ENCODE peak calls at places on chromosomes 2 and 18, in seven cellular contexts. S is body of pancreas, G is breast epithelium, U is A549, F is ovary, A is stomach, P is erythroblast. J is an unnamed sample.

GRCh38 chr18:33146009-33146408 is 294.5 kb downstream of the CCDC178 start:
- DNase-seq in S (no peak), G (no peak), U (no peak), F (no peak), A (no peak), P (no peak), J (no peak)

GRCh38 chr18:58207520-58208152 is 163.6 kb downstream of the NEDD4L start:
- DNase-seq in S (no peak), G (no peak), U (no peak), F (no peak), A (no peak), P (no peak), J (no peak)

GRCh38 chr2:64643838-64644219 is 9.9 kb downstream of the SERTAD2 start:
- DNase-seq in S (no peak), G (no peak), U (no peak), F (no peak), A (no peak), P (no peak), J (no peak)

GRCh38 chr2:186675380-186675779 is 18.5 kb upstream of the FAM171B start:
- DNase-seq in S (no peak), G (no peak), U (no peak), F (no peak), A (no peak), P (no peak), J (no peak)

GRCh38 chr2:181371782-181372292 is 85.3 kb upstream of the ITGA4 start:
- DNase-seq in S (no peak), G (no peak), U (no peak), F (no peak), A (no peak), P (no peak), J (no peak)

GRCh38 chr2:21148718-21149117 is 24.9 kb downstream of the TDRD15 start:
- DNase-seq in S (no peak), G (no peak), U (no peak), F (no peak), A (no peak), P (no peak), J (no peak)

GRCh38 chr18:13565228-13565627 is 161.1 kb downstream of the FAM210A start:
- DNase-seq in S (no peak), G (no peak), U (no peak), F (no peak), A (no peak), P (no peak), J (no peak)

GRCh38 chr2:162839419-162839818 is 852 bp upstream of the KCNH7 start:
- DNase-seq in S (peak; percentile 9), G (no peak), U (no peak), F (no peak), A (no peak), P (no peak), J (no peak)

GRCh38 chr2:86314125-86314524 is 23.3 kb downstream of the REEP1 start:
- DNase-seq in S (no peak), G (no peak), U (no peak), F (no peak), A (peak; percentile 5), P (no peak), J (no peak)

GRCh38 chr2:225076125-225076524 is 33.9 kb upstream of the DOCK10 start:
- DNase-seq in S (no peak), G (no peak), U (no peak), F (no peak), A (no peak), P (no peak), J (no peak)

GRCh38 chr2:107712857-107713256 is 113.8 kb upstream of the RGPD4 start:
- DNase-seq in S (no peak), G (no peak), U (no peak), F (no peak), A (no peak), P (no peak), J (no peak)

GRCh38 chr2:36322108-36322507 is 33.5 kb upstream of the CRIM1 start:
- DNase-seq in S (no peak), G (no peak), U (no peak), F (no peak), A (no peak), P (no peak), J (no peak)

GRCh38 chr18:49249523-49249922 is 210.9 kb downstream of the DYM start:
- DNase-seq in S (no peak), G (no peak), U (no peak), F (no peak), A (no peak), P (no peak), J (no peak)

GRCh38 chr18:24757134-24757533 is 296.7 kb downstream of the HRH4 start:
- DNase-seq in S (no peak), G (no peak), U (no peak), F (no peak), A (no peak), P (no peak), J (no peak)

GRCh38 chr2:175019566-175020327 is 14.6 kb upstream of the CHN1 start:
- DNase-seq in S (no peak), G (no peak), U (no peak), F (no peak), A (no peak), P (no peak), J (no peak)

GRCh38 chr2:109531896-109532727 is 81.7 kb downstream of the SEPTIN10 start:
- DNase-seq in S (no peak), G (no peak), U (no peak), F (peak; percentile 3), A (peak; percentile 22), P (no peak), J (no peak)

GRCh38 chr2:19895535-19895934 is 6.2 kb downstream of the TTC32 start:
- DNase-seq in S (no peak), G (no peak), U (no peak), F (no peak), A (no peak), P (peak; percentile 52), J (no peak)

GRCh38 chr2:145731467-145731866 is 1211.5 kb upstream of the ZEB2 start:
- DNase-seq in S (no peak), G (no peak), U (no peak), F (no peak), A (no peak), P (no peak), J (no peak)

GRCh38 chr2:1633936-1634587 is 110.3 kb downstream of the PXDN start:
- DNase-seq in S (no peak), G (no peak), U (no peak), F (no peak), A (peak; percentile 19), P (no peak), J (no peak)

DNA sequence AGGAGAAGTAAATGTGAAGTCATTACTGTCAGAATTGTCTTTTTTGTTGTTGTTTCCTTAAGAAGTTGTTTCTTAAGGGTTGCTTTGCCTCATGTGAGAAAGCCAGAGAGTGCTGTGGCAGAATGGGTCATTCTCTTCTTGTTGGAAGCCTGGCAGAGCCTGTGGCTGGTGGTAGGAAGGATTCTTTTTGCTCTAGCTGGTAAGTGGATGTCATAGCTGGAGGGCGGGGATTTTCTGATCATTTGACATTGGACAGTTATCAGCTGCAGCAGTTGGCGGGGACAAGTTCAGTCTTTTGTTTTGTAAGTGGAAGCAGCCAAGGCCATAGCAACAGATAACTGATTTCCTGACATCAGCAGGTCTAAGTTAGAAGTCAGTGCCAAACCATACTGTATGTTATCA is 5.5 kb upstream of the RMDN2 start:
- DNase-seq in S (no peak), G (no peak), U (no peak), F (no peak), A (no peak), P (peak; percentile 88), J (no peak)
- TF ChIP-seq POLR2A in S (no peak), G (no peak), U (no peak), F (no peak), A (no peak), P (peak; percentile 62), J (no peak)

GRCh38 chr2:28736034-28736433 is 15.6 kb upstream of the PPP1CB start:
- DNase-seq in S (peak; percentile 96), G (peak; percentile 81), U (no peak), F (peak; percentile 53), A (peak; percentile 92), P (no peak), J (no peak)
- TF ChIP-seq POLR2A in S (peak; percentile 33), G (no peak), U (no peak), F (no peak), A (no peak), P (no peak), J (no peak)

GRCh38 chr2:26730549-26730948 is 33.5 kb upstream of the SLC35F6 start:
- DNase-seq in S (no peak), G (no peak), U (no peak), F (no peak), A (no peak), P (no peak), J (no peak)

GRCh38 chr2:26731714-26732113 is 32.4 kb upstream of the SLC35F6 start:
- DNase-seq in S (no peak), G (no peak), U (no peak), F (no peak), A (no peak), P (no peak), J (no peak)

GRCh38 chr2:26730950-26731349 is 33.1 kb upstream of the SLC35F6 start:
- DNase-seq in S (no peak), G (no peak), U (no peak), F (no peak), A (no peak), P (no peak), J (no peak)

GRCh38 chr2:26727641-26728561 is 35.4 kb downstream of the KCNK3 start:
- DNase-seq in S (no peak), G (no peak), U (no peak), F (no peak), A (no peak), P (peak; percentile 43), J (no peak)

DNA sequence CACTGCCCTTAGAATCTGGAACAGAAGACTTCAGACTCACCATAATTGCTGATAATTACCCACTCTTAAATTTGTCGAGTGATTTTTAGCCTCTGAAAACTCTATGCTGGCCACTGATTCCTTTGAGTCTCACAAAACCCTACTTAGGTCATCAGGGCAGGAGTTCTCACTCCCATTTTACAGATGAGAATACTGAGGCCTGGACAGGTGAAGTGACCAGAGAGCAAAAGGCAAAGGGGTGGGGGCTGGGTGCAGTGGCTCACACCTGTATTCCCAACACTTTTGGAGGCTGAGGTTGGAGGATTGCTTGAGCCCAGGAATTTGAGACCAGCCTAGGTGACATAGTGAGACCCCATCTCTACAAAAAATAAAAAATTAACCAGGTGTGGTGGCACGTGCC is 34.8 kb upstream of the SLC35F6 start:
- DNase-seq in S (no peak), G (no peak), U (no peak), F (no peak), A (no peak), P (no peak), J (no peak)
- TF ChIP-seq POLR2A in S (no peak), G (no peak), U (no peak), F (no peak), A (no peak), P (no peak), J (no peak)

GRCh38 chr18:37956902-37957301 is 391.3 kb upstream of the CELF4 start:
- DNase-seq in S (no peak), G (no peak), U (no peak), F (no peak), A (no peak), P (no peak), J (no peak)

GRCh38 chr18:37956020-37956419 is 390.4 kb upstream of the CELF4 start:
- DNase-seq in S (no peak), G (no peak), U (no peak), F (no peak), A (no peak), P (no peak), J (no peak)

GRCh38 chr18:37955201-37955600 is 389.6 kb upstream of the CELF4 start:
- DNase-seq in S (no peak), G (no peak), U (no peak), F (no peak), A (no peak), P (no peak), J (no peak)

GRCh38 chr18:37962316-37962966 is 396.8 kb upstream of the CELF4 start:
- DNase-seq in S (no peak), G (no peak), U (no peak), F (no peak), A (no peak), P (no peak), J (no peak)

GRCh38 chr18:37958499-37958898 is 392.9 kb upstream of the CELF4 start:
- DNase-seq in S (no peak), G (no peak), U (no peak), F (no peak), A (no peak), P (no peak), J (no peak)
- TF ChIP-seq POLR2A in S (no peak), G (no peak), U (no peak), F (no peak), A (no peak), P (no peak), J (no peak)